ENCODE peak calls at places on chromosome 10, in nine cellular contexts. H is ovary; B is uterus; Y is nephron progenitor cell; E is stimulated activated CD4-positive, alpha-beta T cell treated with anti-CD3 and anti-CD28 coated beads, Interleukin-4, amount 100 ng/mL, for 48 hours; Z is amniotic stem cell; N is naive thymus-derived CD8-positive, alpha-beta T cell; M is EL; J is AG04449. K is an unnamed sample.
A peak's percentile ranks its signal among the peaks of the same experiment; 100 is the strongest.

GRCh38 chr10:102408728-102409603 is 9.6 kb downstream of the PSD start:
- DNase-seq in H (peak; percentile 65), B (peak; percentile 78), Y (peak; percentile 75), E (peak; percentile 69), Z (no peak), N (peak; percentile 86), M (no peak), J (no peak), K (no peak)

GRCh38 chr10:34538291-34538829 is 276.7 kb downstream of the PARD3 start:
- DNase-seq in H (no peak), B (no peak), Y (peak; percentile 5), E (no peak), Z (no peak), N (no peak), M (no peak), J (no peak), K (no peak)

GRCh38 chr10:25633542-25633941 is 300.5 kb upstream of the MYO3A start:
- DNase-seq in H (no peak), B (no peak), Y (no peak), E (no peak), Z (no peak), N (no peak), M (no peak), J (no peak), K (no peak)

GRCh38 chr10:119116326-119116951 is 12.5 kb downstream of the DENND10 start:
- DNase-seq in H (no peak), B (no peak), Y (no peak), E (no peak), Z (no peak), N (no peak), M (no peak), J (no peak), K (no peak)

GRCh38 chr10:72389022-72389421 is 34.3 kb upstream of the DNAJB12 start:
- DNase-seq in H (no peak), B (no peak), Y (no peak), E (no peak), Z (no peak), N (no peak), M (no peak), J (no peak), K (no peak)

GRCh38 chr10:42552188-42553063 is 85.9 kb downstream of the ZNF33B start:
- DNase-seq in H (peak; percentile 95), B (peak; percentile 96), Y (peak; percentile 96), E (peak; percentile 86), Z (peak; percentile 98), N (peak; percentile 93), M (peak; percentile 97), J (peak; percentile 77), K (peak; percentile 63)

GRCh38 chr10:79562135-79562756 is 2.0 kb upstream of the SFTPA2 start:
- DNase-seq in H (peak; percentile 21), B (peak; percentile 38), Y (peak; percentile 78), E (peak; percentile 58), Z (peak; percentile 19), N (peak; percentile 47), M (peak; percentile 55), J (peak; percentile 14), K (peak; percentile 39)

GRCh38 chr10:106958591-106959328 is 205.7 kb downstream of the SORCS1 start:
- DNase-seq in H (no peak), B (no peak), Y (no peak), E (no peak), Z (no peak), N (no peak), M (no peak), J (no peak), K (no peak)

GRCh38 chr10:78470267-78471103 is 436.8 kb downstream of the RPS24 start:
- DNase-seq in H (no peak), B (no peak), Y (no peak), E (no peak), Z (no peak), N (no peak), M (no peak), J (no peak), K (no peak)

GRCh38 chr10:18005445-18005780 is 53.7 kb downstream of the SLC39A12 start:
- DNase-seq in H (no peak), B (no peak), Y (no peak), E (no peak), Z (no peak), N (no peak), M (no peak), J (no peak), K (no peak)

GRCh38 chr10:46546591-46547330 is 9.7 kb downstream of the GPRIN2 start:
- DNase-seq in H (peak; percentile 11), B (no peak), Y (peak; percentile 4), E (no peak), Z (no peak), N (no peak), M (no peak), J (no peak), K (no peak)

GRCh38 chr10:120403109-120403508 is 53.9 kb upstream of the PLPP4 start:
- DNase-seq in H (no peak), B (no peak), Y (no peak), E (no peak), Z (no peak), N (no peak), M (peak; percentile 28), J (no peak), K (no peak)

GRCh38 chr10:26251925-26252324 is 35.4 kb downstream of the GAD2 start:
- DNase-seq in H (no peak), B (no peak), Y (no peak), E (no peak), Z (no peak), N (no peak), M (no peak), J (no peak), K (no peak)

GRCh38 chr10:112532053-112532658 is 85.1 kb downstream of the VTI1A start:
- DNase-seq in H (no peak), B (no peak), Y (no peak), E (no peak), Z (no peak), N (no peak), M (no peak), J (no peak), K (peak; percentile 13)